ENCODE peak calls at places on chromosomes 4 and X, in six cellular contexts. F is A549, D is GM12878, S is K562, L is endothelial cell of umbilical vein, K is HepG2. X is an unnamed sample.

GRCh38 chr4:13137400-13137799 is 346.7 kb downstream of the RAB28 start:
- DNase-seq in L (no peak), F (no peak), D (no peak), K (no peak), S (no peak), X (no peak)

GRCh38 chrX:150361777-150362351 is 1.3 kb upstream of the MAMLD1 start:
- DNase-seq in F (no peak), S (no peak), K (no peak), D (no peak), L (no peak), X (no peak)

GRCh38 chr4:157294575-157294974 is 74.0 kb downstream of the GRIA2 start:
- DNase-seq in S (no peak), D (no peak), L (no peak), F (no peak), K (no peak), X (no peak)

GRCh38 chr4:120870279-120870673 is 52.2 kb downstream of the PRDM5 start:
- DNase-seq in F (no peak), L (no peak), K (peak; percentile 4), S (no peak), D (no peak), X (no peak)

GRCh38 chr4:8645753-8646124 is 53.2 kb downstream of the CPZ start:
- DNase-seq in S (no peak), K (no peak), F (no peak), L (no peak), D (no peak), X (no peak)

GRCh38 chr4:104487105-104487504 is 7.6 kb downstream of the CXXC4 start:
- DNase-seq in S (no peak), F (no peak), K (no peak), D (no peak), L (no peak), X (no peak)

GRCh38 chr4:37826282-37827029 is at the start of gene PGM2:
- DNase-seq in S (peak; percentile 88), D (peak; percentile 45), F (peak; percentile 48), L (peak; percentile 91), K (peak; percentile 61), X (peak; percentile 98)

GRCh38 chr4:173288296-173288695 is 45.9 kb downstream of the HMGB2 start:
- DNase-seq in K (peak; percentile 60), L (peak; percentile 31), F (peak; percentile 5), D (peak; percentile 24), S (peak; percentile 39), X (peak; percentile 87)

GRCh38 chr4:81351653-81352455 is 119.9 kb downstream of the RASGEF1B start:
- DNase-seq in L (peak; percentile 60), F (peak; percentile 21), S (peak; percentile 59), K (peak; percentile 42), D (peak; percentile 8), X (peak; percentile 65)

GRCh38 chrX:129762448-129762847 is 17.3 kb upstream of the SASH3 start:
- DNase-seq in F (no peak), S (no peak), D (no peak), L (no peak), K (no peak), X (no peak)

GRCh38 chrX:12779534-12779933 is 11.7 kb upstream of the PRPS2 start:
- DNase-seq in L (peak; percentile 37), F (peak; percentile 39), S (no peak), K (peak; percentile 37), D (no peak), X (no peak)

GRCh38 chrX:155334486-155335316 is at the start of gene CLIC2:
- DNase-seq in L (peak; percentile 65), K (no peak), D (no peak), F (no peak), S (peak; percentile 76), X (peak; percentile 4)

GRCh38 chr4:20624783-20625364 is 75.4 kb upstream of the PACRGL start:
- DNase-seq in D (no peak), F (no peak), L (peak; percentile 38), K (no peak), S (no peak), X (no peak)

GRCh38 chr4:57501715-57502114 is 391.5 kb upstream of the IGFBP7 start:
- DNase-seq in F (peak; percentile 1), D (no peak), S (no peak), K (no peak), L (no peak), X (no peak)

GRCh38 chr4:82401600-82401999 is 27.8 kb upstream of the HNRNPD start:
- DNase-seq in K (no peak), S (no peak), D (no peak), F (no peak), L (no peak), X (no peak)

GRCh38 chr4:121375262-121375661 is 5.6 kb downstream of the QRFPR start:
- DNase-seq in L (no peak), K (no peak), D (no peak), F (no peak), S (no peak), X (no peak)

GRCh38 chrX:30301977-30302376 is 7.2 kb downstream of the NR0B1 start:
- DNase-seq in L (no peak), S (no peak), D (no peak), K (no peak), F (no peak), X (no peak)

GRCh38 chr4:143337600-143338287 is 1.1 kb downstream of the GAB1 start:
- DNase-seq in K (peak; percentile 70), L (no peak), F (no peak), S (no peak), D (no peak), X (peak; percentile 4)

GRCh38 chr4:185870437-185870836 is 58.4 kb upstream of the SORBS2 start:
- DNase-seq in S (no peak), F (no peak), L (no peak), D (no peak), K (no peak), X (no peak)

GRCh38 chr4:3880595-3881120 is 114.5 kb downstream of the ADRA2C start:
- DNase-seq in L (peak; percentile 55), F (peak; percentile 33), S (peak; percentile 71), D (no peak), K (peak; percentile 56), X (peak; percentile 85)

GRCh38 chr4:184953421-184953820 is 64.9 kb upstream of the HELT start:
- DNase-seq in K (no peak), F (no peak), S (no peak), D (no peak), L (no peak), X (no peak)

GRCh38 chr4:173531085-173531965 is 1.3 kb upstream of the HAND2 start:
- DNase-seq in F (no peak), S (no peak), D (no peak), L (no peak), K (no peak), X (no peak)

DNA sequence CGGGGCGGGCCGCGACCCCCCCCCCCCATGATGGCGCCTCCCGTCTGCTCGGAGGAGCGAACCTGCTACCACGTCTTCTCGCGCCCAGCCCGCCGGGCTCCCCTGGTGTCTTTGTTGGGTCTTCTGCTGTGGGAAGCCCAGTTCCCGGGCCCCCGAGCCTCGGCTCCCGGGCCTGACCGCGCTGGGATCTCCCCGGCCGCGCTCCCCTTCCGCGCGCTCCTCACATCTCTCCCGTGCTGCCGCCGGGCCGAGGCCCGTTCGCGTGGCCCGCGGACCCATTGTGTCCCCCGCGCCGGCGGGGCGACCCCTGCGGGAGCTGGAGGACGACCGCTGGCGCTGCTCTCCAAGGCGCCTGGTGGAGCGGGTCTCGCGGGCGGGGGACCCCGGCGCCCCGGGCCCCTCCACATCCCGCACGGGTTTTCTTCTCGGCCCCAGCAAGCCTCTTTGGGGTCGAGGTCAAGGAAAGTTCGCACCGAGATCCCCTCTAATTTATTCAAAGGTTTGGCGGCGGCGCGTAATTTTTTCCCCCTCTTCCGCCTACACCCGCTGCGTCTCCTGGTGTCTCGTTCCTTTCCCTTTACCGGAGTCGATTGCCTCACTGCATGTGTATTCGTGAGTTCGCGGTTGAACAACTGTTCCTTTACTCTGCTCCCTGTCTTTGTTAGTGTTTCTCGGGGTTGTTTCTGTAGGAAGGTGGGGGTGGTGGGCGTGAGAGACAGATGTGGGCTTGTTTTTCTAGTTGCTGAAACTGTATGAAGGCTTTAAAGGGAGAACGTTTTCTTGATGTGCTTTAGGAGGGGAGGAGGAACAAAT is 762 bp downstream of the SMAD1 start:
- DNase-seq in D (peak; percentile 28), F (peak; percentile 21), S (no peak), L (peak; percentile 79), K (peak; percentile 61), X (peak; percentile 8)
- TF ChIP-seq POLR2A in D (peak; percentile 28), F (no peak), S (no peak), L (peak; percentile 51), K (no peak), X (no peak)

GRCh38 chr4:56435748-56436442 is at the start of gene PAICS:
- DNase-seq in S (peak; percentile 88), F (peak; percentile 68), K (peak; percentile 90), D (peak; percentile 83), L (peak; percentile 97), X (peak; percentile 98)

GRCh38 chr4:56445699-56446098 is 9.6 kb downstream of the PAICS start:
- DNase-seq in F (no peak), K (no peak), L (no peak), S (no peak), D (no peak), X (no peak)

GRCh38 chr4:56444719-56445118 is 8.7 kb downstream of the PAICS start:
- DNase-seq in L (no peak), D (no peak), S (no peak), F (no peak), K (no peak), X (no peak)

GRCh38 chr4:56435001-56435747 is at the start of gene PPAT:
- DNase-seq in L (peak; percentile 100), F (peak; percentile 79), K (peak; percentile 93), D (peak; percentile 94), S (peak; percentile 95), X (peak; percentile 99)

GRCh38 chr4:56440983-56441382 is 4.9 kb downstream of the PAICS start:
- DNase-seq in F (no peak), D (no peak), L (no peak), S (no peak), K (no peak), X (no peak)
- TF ChIP-seq MYC in F (no peak), D (no peak), L (no peak), S (no peak), K (no peak), X (no peak)

DNA sequence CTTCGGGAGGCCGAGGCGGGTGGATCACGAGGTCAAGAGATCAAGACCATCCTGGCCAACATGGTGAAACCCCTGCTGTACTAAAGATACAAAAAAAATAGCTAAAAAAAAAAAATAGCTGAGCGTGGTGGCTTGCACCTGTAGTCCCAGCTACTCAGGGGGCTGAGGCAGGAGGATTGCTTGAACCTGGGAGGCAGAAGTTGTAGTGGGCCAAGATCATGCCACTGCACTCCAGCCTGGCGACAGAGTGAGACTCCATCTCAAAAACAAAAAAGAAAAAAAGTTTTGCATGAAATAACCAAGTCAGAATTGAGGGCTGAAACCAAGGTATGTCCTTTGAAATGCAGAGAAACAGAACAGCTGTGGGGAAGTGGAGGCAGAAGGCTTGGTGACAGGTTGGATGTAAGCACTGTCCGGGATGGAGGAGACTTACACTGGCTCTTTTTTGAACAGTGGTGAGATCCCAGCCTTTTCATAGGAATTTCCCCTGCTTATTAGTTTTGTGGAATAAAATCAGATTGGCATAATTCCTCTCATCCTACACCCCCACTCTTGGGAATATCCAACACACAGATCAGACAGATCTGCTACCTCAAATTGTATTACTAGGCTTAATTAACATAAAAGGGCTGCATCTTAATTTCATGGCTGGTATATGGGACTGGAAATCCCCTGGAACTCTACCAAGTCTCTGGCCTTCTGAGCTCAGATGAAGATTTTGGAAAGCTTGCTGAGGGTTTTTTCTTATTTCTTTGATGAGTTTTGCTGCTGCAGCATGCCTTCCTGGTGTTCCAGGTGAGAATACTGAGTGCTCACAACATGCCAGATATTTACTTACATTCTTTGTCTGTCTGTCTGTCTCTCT is 18.8 kb upstream of the C4orf36 start:
- DNase-seq in L (no peak), D (no peak), F (no peak), K (no peak), S (no peak), X (no peak)
- TF ChIP-seq POLR2A in L (no peak), D (no peak), F (no peak), K (no peak), S (no peak), X (no peak)

GRCh38 chr4:67885727-67886126 is 1.9 kb upstream of the TMPRSS11D start:
- DNase-seq in S (no peak), L (peak; percentile 91), D (no peak), F (no peak), K (no peak), X (peak; percentile 62)
- TF ChIP-seq MYC in S (no peak), L (no peak), D (no peak), F (no peak), K (no peak), X (no peak)

X was measured in NB4.